ENCODE peak calls at places on chromosomes 12 and 14, in four cellular contexts. One of them, this sample, is unnamed.

GRCh38 chr12:48865141-48865440 is 579 bp downstream of the RND1 start:
- DNase-seq in K562: no peak
- DNase-seq in HL-60: no peak
- DNase-seq in GM12878: no peak
- DNase-seq in this sample: no peak

GRCh38 chr14:70744631-70745030 is 64.7 kb downstream of the MAP3K9 start:
- DNase-seq in GM12878: no peak
- DNase-seq in K562: no peak
- DNase-seq in HL-60: no peak
- DNase-seq in this sample: no peak

GRCh38 chr14:36975834-36976233 is 196.6 kb downstream of the SLC25A21 start:
- DNase-seq in K562: no peak
- DNase-seq in HL-60: no peak
- DNase-seq in GM12878: no peak
- DNase-seq in this sample: no peak

GRCh38 chr14:62657376-62657775 is 387.9 kb downstream of the KCNH5 start:
- DNase-seq in GM12878: no peak
- DNase-seq in HL-60: no peak
- DNase-seq in K562: no peak
- DNase-seq in this sample: no peak

GRCh38 chr12:122501489-122501989 is 807 bp upstream of the ZCCHC8 start:
- DNase-seq in GM12878: no peak
- DNase-seq in HL-60: no peak
- DNase-seq in K562: no peak
- DNase-seq in this sample: no peak

GRCh38 chr12:82593901-82594396 is 92.8 kb upstream of the TMTC2 start:
- DNase-seq in K562: no peak
- DNase-seq in HL-60: no peak
- DNase-seq in GM12878: peak
- DNase-seq in this sample: no peak

GRCh38 chr14:104119119-104119699 is 19.2 kb upstream of the KIF26A start:
- DNase-seq in GM12878: no peak
- DNase-seq in HL-60: no peak
- DNase-seq in K562: no peak
- DNase-seq in this sample: no peak

GRCh38 chr12:121239704-121240420 is 29.9 kb downstream of the P2RX4 start:
- DNase-seq in GM12878: no peak
- DNase-seq in HL-60: no peak
- DNase-seq in K562: no peak
- DNase-seq in this sample: no peak

GRCh38 chr12:55982319-55982936 is 8.6 kb downstream of the RAB5B start:
- DNase-seq in GM12878: peak
- DNase-seq in K562: no peak
- DNase-seq in HL-60: no peak
- DNase-seq in this sample: peak

GRCh38 chr12:53219116-53219955 is 12.3 kb upstream of the ITGB7 start:
- DNase-seq in K562: peak
- DNase-seq in GM12878: no peak
- DNase-seq in HL-60: no peak
- DNase-seq in this sample: peak

GRCh38 chr14:31752867-31753661 is 191.9 kb downstream of the NUBPL start:
- DNase-seq in K562: no peak
- DNase-seq in HL-60: no peak
- DNase-seq in GM12878: peak
- DNase-seq in this sample: no peak

GRCh38 chr14:95679995-95680735 is 6.1 kb upstream of the TCL1B start:
- DNase-seq in K562: no peak
- DNase-seq in HL-60: no peak
- DNase-seq in GM12878: no peak
- DNase-seq in this sample: no peak

GRCh38 chr14:51035611-51036192 is 59.2 kb downstream of the TRIM9 start:
- DNase-seq in HL-60: no peak
- DNase-seq in GM12878: no peak
- DNase-seq in K562: no peak
- DNase-seq in this sample: no peak

GRCh38 chr12:50642035-50642451 is 121.9 kb upstream of the ATF1 start:
- DNase-seq in GM12878: no peak
- DNase-seq in HL-60: no peak
- DNase-seq in K562: peak
- DNase-seq in this sample: no peak

GRCh38 chr14:34920339-34920738 is 45.2 kb upstream of the BAZ1A start:
- DNase-seq in HL-60: no peak
- DNase-seq in GM12878: no peak
- DNase-seq in K562: no peak
- DNase-seq in this sample: no peak

GRCh38 chr12:71694099-71694820 is 8.4 kb downstream of the TMEM19 start:
- DNase-seq in HL-60: no peak
- DNase-seq in K562: no peak
- DNase-seq in GM12878: peak
- DNase-seq in this sample: no peak

GRCh38 chr14:35504260-35504659 is 29.7 kb upstream of the INSM2 start:
- DNase-seq in GM12878: no peak
- DNase-seq in K562: no peak
- DNase-seq in HL-60: no peak
- DNase-seq in this sample: no peak

GRCh38 chr12:8860165-8860961 is 37.9 kb downstream of the A2ML1 start:
- DNase-seq in K562: peak
- DNase-seq in GM12878: no peak
- DNase-seq in HL-60: peak
- DNase-seq in this sample: peak

GRCh38 chr14:70663707-70664179 is 22.0 kb downstream of the TTC9 start:
- DNase-seq in HL-60: no peak
- DNase-seq in K562: peak
- DNase-seq in GM12878: peak
- DNase-seq in this sample: no peak

GRCh38 chr12:490260-490659 is 30.5 kb downstream of the B4GALNT3 start:
- DNase-seq in K562: no peak
- DNase-seq in HL-60: no peak
- DNase-seq in GM12878: no peak
- DNase-seq in this sample: no peak

GRCh38 chr12:105273601-105274000 is 37.6 kb upstream of the APPL2 start:
- DNase-seq in GM12878: no peak
- DNase-seq in HL-60: no peak
- DNase-seq in K562: no peak
- DNase-seq in this sample: no peak

GRCh38 chr12:6230321-6231110 is 30.3 kb downstream of the CD9 start:
- DNase-seq in HL-60: peak
- DNase-seq in K562: no peak
- DNase-seq in GM12878: peak
- DNase-seq in this sample: peak

GRCh38 chr14:99749142-99749541 is 44.1 kb upstream of the EML1 start:
- DNase-seq in HL-60: no peak
- DNase-seq in K562: peak
- DNase-seq in GM12878: no peak
- DNase-seq in this sample: no peak

GRCh38 chr12:40907115-40907521 is 214.9 kb downstream of the CNTN1 start:
- DNase-seq in HL-60: no peak
- DNase-seq in GM12878: peak
- DNase-seq in K562: no peak
- DNase-seq in this sample: no peak

GRCh38 chr12:77697126-77697525 is 133.6 kb upstream of the NAV3 start:
- DNase-seq in HL-60: no peak
- DNase-seq in GM12878: no peak
- DNase-seq in K562: no peak
- DNase-seq in this sample: no peak

GRCh38 chr12:14283489-14284144 is 81.9 kb upstream of the ATF7IP start:
- DNase-seq in GM12878: peak
- DNase-seq in HL-60: no peak
- DNase-seq in K562: no peak
- DNase-seq in this sample: no peak

GRCh38 chr12:12686925-12687324 is 9.1 kb downstream of the GPR19 start:
- DNase-seq in K562: no peak
- DNase-seq in GM12878: no peak
- DNase-seq in HL-60: no peak
- DNase-seq in this sample: no peak

GRCh38 chr12:1594045-1594294 is 411 bp downstream of the FBXL14 start:
- DNase-seq in K562: no peak
- DNase-seq in HL-60: peak
- DNase-seq in GM12878: no peak
- DNase-seq in this sample: peak

GRCh38 chr12:123801573-123802178 is 39.6 kb downstream of the DNAH10 start:
- DNase-seq in K562: no peak
- DNase-seq in GM12878: no peak
- DNase-seq in HL-60: no peak
- DNase-seq in this sample: no peak

GRCh38 chr12:62866451-62867082 is 68.4 kb downstream of the PPM1H start:
- DNase-seq in GM12878: no peak
- DNase-seq in K562: no peak
- DNase-seq in HL-60: no peak
- DNase-seq in this sample: no peak

GRCh38 chr14:30779210-30779609 is 95.1 kb upstream of the COCH start:
- DNase-seq in K562: no peak
- DNase-seq in GM12878: no peak
- DNase-seq in HL-60: no peak
- DNase-seq in this sample: no peak

GRCh38 chr12:27462851-27463250 is 16.3 kb downstream of the SMCO2 start:
- DNase-seq in HL-60: no peak
- DNase-seq in GM12878: no peak
- DNase-seq in K562: no peak
- DNase-seq in this sample: no peak

GRCh38 chr12:51971679-51972423 is 20.4 kb downstream of the ACVR1B start:
- DNase-seq in GM12878: no peak
- DNase-seq in K562: no peak
- DNase-seq in HL-60: peak
- DNase-seq in this sample: no peak

GRCh38 chr12:119183942-119184695 is 5.4 kb downstream of the HSPB8 start:
- DNase-seq in HL-60: no peak
- DNase-seq in GM12878: no peak
- DNase-seq in K562: no peak
- DNase-seq in this sample: no peak

GRCh38 chr12:109625131-109625559 is 51.6 kb downstream of the MVK start:
- DNase-seq in GM12878: no peak
- DNase-seq in K562: peak
- DNase-seq in HL-60: no peak
- DNase-seq in this sample: no peak

GRCh38 chr14:68955164-68955921 is 23.8 kb downstream of the ACTN1 start:
- DNase-seq in HL-60: no peak
- DNase-seq in GM12878: no peak
- DNase-seq in K562: no peak
- DNase-seq in this sample: no peak
- TF ChIP-seq SPI1 in HL-60: no peak
- TF ChIP-seq SPI1 in GM12878: no peak
- TF ChIP-seq SPI1 in K562: no peak
- TF ChIP-seq SPI1 in this sample: no peak

DNA sequence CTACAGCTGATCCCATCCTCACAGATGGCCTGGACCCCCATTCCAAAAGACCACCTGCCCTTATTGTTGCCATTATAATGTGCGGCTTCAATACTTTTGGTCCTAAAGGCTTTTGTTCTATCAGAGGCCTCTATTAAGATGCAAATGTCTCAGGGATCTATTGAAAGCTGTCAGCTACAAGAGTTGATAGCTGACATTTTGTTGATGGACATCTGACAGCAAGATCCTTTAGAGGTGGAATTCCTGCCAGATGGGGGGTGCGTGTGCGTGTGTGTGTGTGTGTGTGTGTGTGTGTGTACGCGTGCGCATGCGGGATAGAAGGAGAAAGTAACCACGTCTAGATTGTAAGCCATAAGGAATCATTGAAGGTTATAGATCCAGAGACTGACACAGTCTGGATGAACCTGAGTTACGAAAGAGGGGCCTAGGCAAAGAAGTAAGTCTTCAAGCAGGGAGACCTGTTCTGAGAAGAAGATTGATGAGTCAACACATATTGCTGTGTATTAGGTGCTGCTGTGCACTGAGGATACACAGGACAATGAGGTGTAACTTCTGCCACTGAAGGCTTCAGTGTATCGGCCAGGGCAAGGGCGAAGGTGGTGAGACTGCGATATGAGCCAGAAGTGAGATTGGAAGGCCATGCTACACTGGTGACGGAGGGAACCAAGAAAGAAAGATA is 89.2 kb downstream of the PRMT8 start:
- DNase-seq in HL-60: no peak
- DNase-seq in GM12878: no peak
- DNase-seq in K562: no peak
- DNase-seq in this sample: no peak
- TF ChIP-seq POLR2AphosphoS5 in HL-60: no peak
- TF ChIP-seq POLR2AphosphoS5 in GM12878: no peak
- TF ChIP-seq POLR2AphosphoS5 in K562: no peak
- TF ChIP-seq POLR2AphosphoS5 in this sample: no peak

DNA sequence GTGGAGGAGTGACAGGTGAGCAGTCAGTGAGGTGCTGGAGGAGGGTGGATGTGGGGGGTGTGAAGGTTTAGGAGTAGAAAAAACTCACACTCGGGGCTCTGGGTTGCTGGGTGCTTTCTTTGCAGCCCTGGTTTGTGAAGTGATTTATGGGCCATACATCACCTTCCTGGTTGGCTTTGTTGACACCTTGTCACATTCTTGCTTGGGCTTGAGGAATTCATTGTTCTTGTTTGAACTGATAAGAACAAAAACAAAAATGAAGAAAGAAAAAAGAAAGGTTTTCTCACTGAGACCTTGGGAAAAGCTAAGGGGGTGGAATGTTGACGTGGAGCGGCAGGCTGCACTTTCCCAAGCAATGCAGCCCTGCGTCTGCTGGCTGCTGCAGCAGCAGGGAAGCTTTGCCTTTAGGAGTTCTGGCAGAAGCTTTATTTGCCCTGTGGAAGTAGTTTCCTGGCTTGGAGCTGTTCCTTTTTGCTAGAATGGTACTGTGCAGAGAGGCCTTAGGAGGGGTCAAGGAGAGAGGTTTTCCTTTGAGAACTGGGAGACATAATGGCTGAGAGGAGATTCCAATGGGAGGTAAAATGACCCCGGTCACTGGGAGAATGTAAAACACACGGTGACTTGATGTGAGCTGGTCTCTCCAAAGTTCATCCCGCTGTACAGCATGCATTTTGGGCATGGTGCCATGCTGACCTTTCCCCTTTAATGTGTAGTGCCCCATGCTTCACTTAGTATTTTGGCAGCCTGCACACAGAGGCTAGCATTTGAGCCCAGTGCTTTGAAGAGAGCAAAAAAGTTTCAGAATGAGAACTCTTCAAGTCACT is 52.8 kb downstream of the HMGA2 start:
- DNase-seq in HL-60: no peak
- DNase-seq in GM12878: no peak
- DNase-seq in K562: no peak
- DNase-seq in this sample: no peak
- TF ChIP-seq SPI1 in HL-60: no peak
- TF ChIP-seq SPI1 in GM12878: no peak
- TF ChIP-seq SPI1 in K562: no peak
- TF ChIP-seq SPI1 in this sample: no peak

GRCh38 chr14:89365071-89365801 is 51.8 kb downstream of the FOXN3 start:
- DNase-seq in K562: no peak
- DNase-seq in HL-60: peak
- DNase-seq in GM12878: peak
- DNase-seq in this sample: peak
- TF ChIP-seq POLR2AphosphoS5 in K562: no peak
- TF ChIP-seq POLR2AphosphoS5 in HL-60: peak
- TF ChIP-seq POLR2AphosphoS5 in GM12878: peak
- TF ChIP-seq POLR2AphosphoS5 in this sample: no peak

GRCh38 chr14:65074449-65075155 is 27.7 kb downstream of the MAX start:
- DNase-seq in GM12878: no peak
- DNase-seq in K562: no peak
- DNase-seq in HL-60: no peak
- DNase-seq in this sample: no peak
- TF ChIP-seq SPI1 in GM12878: no peak
- TF ChIP-seq SPI1 in K562: no peak
- TF ChIP-seq SPI1 in HL-60: no peak
- TF ChIP-seq SPI1 in this sample: no peak